ENCODE peak calls at places on chromosomes 2 and 18, in five cellular contexts. H, G, W, I and C are unnamed samples.

GRCh38 chr2:67240507-67240906 is 156.6 kb upstream of the ETAA1 start:
- DNase-seq in H (no peak), G (no peak), W (no peak), I (no peak), C (no peak)

GRCh38 chr18:24273596-24273995 is 124.0 kb downstream of the OSBPL1A start:
- DNase-seq in H (no peak), G (no peak), W (no peak), I (no peak), C (peak; percentile 11)

GRCh38 chr2:94986392-94986963 is 39.0 kb upstream of the MAL start:
- DNase-seq in H (peak; percentile 54), G (peak; percentile 61), W (peak; percentile 52), I (no peak), C (peak; percentile 64)

GRCh38 chr2:219441451-219442205 is 7.0 kb downstream of the SPEG start:
- DNase-seq in H (no peak), G (peak; percentile 64), W (no peak), I (no peak), C (peak; percentile 62)

GRCh38 chr2:65092791-65093190 is 36.6 kb downstream of the CEP68 start:
- DNase-seq in H (no peak), G (no peak), W (no peak), I (no peak), C (no peak)

GRCh38 chr2:164903214-164903613 is 52.1 kb downstream of the SLC38A11 start:
- DNase-seq in H (no peak), G (no peak), W (peak; percentile 69), I (no peak), C (no peak)

GRCh38 chr18:23331091-23331920 is 121.8 kb upstream of the RIOK3 start:
- DNase-seq in H (no peak), G (no peak), W (no peak), I (no peak), C (no peak)

GRCh38 chr2:25480561-25480960 is 138.8 kb upstream of the DNMT3A start:
- DNase-seq in H (no peak), G (no peak), W (no peak), I (no peak), C (no peak)

GRCh38 chr2:43623052-43623451 is 14.0 kb upstream of the PLEKHH2 start:
- DNase-seq in H (no peak), G (no peak), W (no peak), I (no peak), C (no peak)

GRCh38 chr2:207683879-207684627 is 27.4 kb upstream of the CCNYL1 start:
- DNase-seq in H (peak; percentile 60), G (peak; percentile 60), W (peak; percentile 65), I (no peak), C (peak; percentile 11)

GRCh38 chr18:74234326-74235171 is 57.2 kb downstream of the CYB5A start:
- DNase-seq in H (no peak), G (peak; percentile 32), W (peak; percentile 7), I (no peak), C (peak; percentile 43)

GRCh38 chr2:204282525-204282924 is 262.8 kb upstream of the PARD3B start:
- DNase-seq in H (no peak), G (no peak), W (no peak), I (peak; percentile 66), C (no peak)

GRCh38 chr2:237705225-237705524 is 77.8 kb downstream of the LRRFIP1 start:
- DNase-seq in H (no peak), G (no peak), W (no peak), I (no peak), C (no peak)

DNA sequence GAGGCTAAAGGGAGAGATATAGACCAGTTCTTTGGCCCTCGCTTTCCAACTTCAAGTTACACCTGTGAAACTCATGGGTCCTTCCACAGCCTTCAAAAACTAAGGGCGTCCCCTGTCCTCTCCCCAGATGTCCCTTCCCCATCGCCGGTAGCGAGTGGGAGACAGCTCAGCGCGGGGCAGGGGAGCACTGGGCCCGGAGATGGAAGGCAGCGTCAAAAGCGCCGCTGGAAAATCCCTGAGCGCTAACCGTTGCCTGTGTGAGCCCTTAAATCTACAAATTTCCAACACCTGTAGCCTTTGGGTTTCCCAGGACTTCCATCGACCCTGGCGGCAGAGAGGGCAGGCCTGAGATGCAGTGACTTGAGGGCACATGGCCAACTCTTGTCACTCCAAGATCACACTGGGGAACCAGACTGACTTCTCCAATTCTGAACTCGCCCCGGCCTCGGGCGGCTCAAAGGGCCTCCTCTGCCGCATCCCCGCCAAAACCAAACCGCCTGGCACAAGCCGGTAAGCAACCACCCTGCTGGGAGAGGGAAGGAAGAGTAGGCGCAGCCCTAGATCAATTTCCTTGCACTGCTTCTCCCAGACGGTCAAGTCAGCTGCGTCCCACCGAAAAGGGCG is 879 bp upstream of the EPAS1 start:
- DNase-seq in H (no peak), G (peak; percentile 52), W (no peak), I (no peak), C (peak; percentile 80)
- TF ChIP-seq MAX in H (no peak), G (no peak), W (no peak), I (no peak), C (no peak)

DNA sequence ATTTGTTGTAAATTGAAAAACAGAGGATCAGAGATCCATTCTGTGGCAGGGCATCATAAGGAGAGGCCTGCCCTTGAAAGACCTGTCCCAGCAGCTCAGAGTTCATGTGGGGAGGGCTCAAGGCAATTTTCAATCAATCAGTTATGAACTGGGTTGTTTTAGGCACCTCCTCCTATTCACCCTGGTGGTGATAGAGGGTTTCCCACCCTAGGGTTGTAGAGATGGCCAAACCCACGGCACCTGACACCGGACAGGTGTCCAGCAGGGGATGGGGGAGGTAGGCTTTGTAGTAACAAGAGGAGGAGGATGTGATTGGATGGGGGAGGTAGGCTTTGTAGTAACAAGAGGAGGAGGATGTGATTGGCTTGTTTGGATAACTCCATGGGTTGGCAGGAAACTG is 205.7 kb downstream of the SOCS6 start:
- DNase-seq in H (no peak), G (no peak), W (no peak), I (no peak), C (no peak)
- TF ChIP-seq MAX in H (no peak), G (no peak), W (no peak), I (no peak), C (no peak)

DNA sequence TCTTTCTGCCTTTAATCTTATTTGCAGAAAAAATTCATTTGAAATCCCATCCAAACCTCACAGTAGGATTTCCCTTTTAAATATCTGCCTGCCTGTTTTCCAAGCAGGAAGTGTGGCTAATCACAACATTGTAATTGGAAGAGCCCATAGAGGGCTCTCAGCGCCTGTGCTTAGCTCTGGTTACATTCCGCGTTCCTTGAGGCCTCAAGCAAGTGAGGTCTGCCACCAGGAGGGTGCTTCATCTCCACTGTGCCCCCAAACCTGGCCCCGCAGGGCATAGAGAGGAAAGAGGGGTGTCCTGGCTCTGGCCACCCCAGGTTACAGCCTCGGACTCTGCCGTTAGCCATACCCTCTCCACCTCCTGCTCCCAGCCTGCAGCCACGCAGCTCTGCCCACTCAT is 214.8 kb downstream of the SP3 start:
- DNase-seq in H (no peak), G (no peak), W (peak; percentile 30), I (no peak), C (no peak)
- TF ChIP-seq MAX in H (no peak), G (no peak), W (no peak), I (no peak), C (no peak)

GRCh38 chr18:62577748-62578147 is 54.9 kb downstream of the ZCCHC2 start:
- DNase-seq in H (no peak), G (no peak), W (peak; percentile 10), I (no peak), C (no peak)
- TF ChIP-seq MAX in H (no peak), G (no peak), W (no peak), I (no peak), C (no peak)

GRCh38 chr2:20125164-20125563 is 73.7 kb upstream of the LAPTM4A start:
- DNase-seq in H (no peak), G (no peak), W (no peak), I (no peak), C (no peak)
- TF ChIP-seq MAX in H (no peak), G (no peak), W (no peak), I (no peak), C (no peak)

GRCh38 chr2:96408631-96409542 is 73.3 kb downstream of the NCAPH start:
- DNase-seq in H (no peak), G (no peak), W (no peak), I (no peak), C (no peak)

GRCh38 chr2:96407041-96407918 is 71.7 kb downstream of the NCAPH start:
- DNase-seq in H (peak; percentile 72), G (peak; percentile 80), W (peak; percentile 63), I (peak; percentile 53), C (peak; percentile 83)

GRCh38 chr2:96412307-96413066 is 76.9 kb downstream of the NCAPH start:
- DNase-seq in H (no peak), G (no peak), W (no peak), I (no peak), C (no peak)

GRCh38 chr2:96407919-96408550 is 72.5 kb downstream of the NCAPH start:
- DNase-seq in H (no peak), G (no peak), W (no peak), I (no peak), C (no peak)

GRCh38 chr2:96409543-96410184 is 74.1 kb downstream of the NCAPH start:
- DNase-seq in H (no peak), G (no peak), W (no peak), I (no peak), C (no peak)
- TF ChIP-seq MAX in H (no peak), G (no peak), W (no peak), I (no peak), C (no peak)

GRCh38 chr2:206277503-206277902 is 3.0 kb downstream of the ZDBF2 start:
- DNase-seq in H (no peak), G (no peak), W (no peak), I (no peak), C (no peak)

GRCh38 chr2:206271066-206271465 is 3.4 kb upstream of the ZDBF2 start:
- DNase-seq in H (no peak), G (no peak), W (no peak), I (no peak), C (no peak)

GRCh38 chr2:206276169-206276927 is 1.9 kb downstream of the ZDBF2 start:
- DNase-seq in H (no peak), G (no peak), W (peak; percentile 21), I (no peak), C (peak; percentile 15)

GRCh38 chr2:206275274-206276160 is 1.1 kb downstream of the ZDBF2 start:
- DNase-seq in H (no peak), G (no peak), W (peak; percentile 63), I (no peak), C (peak; percentile 80)

DNA sequence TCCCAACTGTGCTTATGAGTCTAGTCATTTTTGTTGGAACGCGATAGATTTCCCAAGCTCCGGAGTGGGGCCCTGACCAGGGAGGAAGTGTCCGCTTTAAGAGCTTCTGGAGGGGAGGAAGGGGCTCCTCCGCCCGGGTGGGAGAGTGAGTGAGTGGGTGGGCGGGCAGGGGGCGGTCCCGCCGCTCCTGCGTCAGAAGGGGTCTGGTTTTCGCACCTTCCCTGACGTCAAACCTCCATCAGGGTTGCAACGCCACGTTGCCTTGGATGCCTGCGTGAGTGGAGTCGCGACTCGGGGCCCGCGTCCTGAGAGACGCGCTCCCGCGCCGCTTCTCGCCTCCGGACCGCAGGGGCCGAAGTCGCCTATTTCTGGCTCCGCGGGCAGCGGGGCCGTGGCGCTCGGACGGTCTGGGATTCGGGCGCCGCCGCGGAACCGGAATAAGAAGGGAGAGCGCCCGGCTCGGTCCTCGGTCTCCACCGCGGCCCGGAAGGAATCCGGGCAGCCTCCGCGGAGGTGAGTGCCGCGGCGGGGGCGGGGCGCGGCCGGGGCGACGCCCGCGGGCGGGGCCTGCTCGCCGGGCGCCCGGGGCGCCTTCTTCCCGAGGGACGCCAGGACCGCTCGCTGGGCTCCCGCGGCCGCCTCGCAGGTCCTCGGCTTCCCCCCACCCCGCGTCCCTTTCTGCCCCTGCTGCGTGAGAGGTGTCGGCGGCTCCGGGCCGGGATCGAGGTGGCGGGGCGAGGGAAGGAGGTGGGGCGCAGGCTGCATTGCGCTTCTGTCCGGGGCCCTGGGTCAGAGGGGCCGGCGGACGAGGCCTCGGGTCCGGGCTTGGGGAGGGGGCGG is at the start of gene ZDBF2:
- DNase-seq in H (no peak), G (peak; percentile 51), W (peak; percentile 73), I (no peak), C (peak; percentile 56)
- TF ChIP-seq MAX in H (peak; percentile 47), G (peak; percentile 87), W (no peak), I (peak; percentile 78), C (no peak)

GRCh38 chr2:8438476-8438875 is 243.4 kb upstream of the ID2 start:
- DNase-seq in H (no peak), G (no peak), W (no peak), I (no peak), C (peak; percentile 76)
- TF ChIP-seq MAX in H (no peak), G (no peak), W (no peak), I (no peak), C (no peak)